ENCODE peak calls at places on chromosomes 7 and 10, in eight cellular contexts. N is fibroblast of lung, L is A549, U is nephron progenitor cell, E is RPMI7951, O is glutamatergic neuron, P is RWPE1, R is activated T-cell treated with anti-CD3 and anti-CD28 coated beads for 1 hour. F is an unnamed sample.

GRCh38 chr10:119802068-119802538 is 70.5 kb downstream of the MCMBP start:
- DNase-seq in P (no peak), O (no peak), E (no peak), L (no peak), U (no peak), N (no peak), R (no peak), F (no peak)

GRCh38 chr7:128011079-128011670 is 20.1 kb downstream of the LRRC4 start:
- DNase-seq in N (no peak), R (no peak), U (no peak), E (no peak), L (no peak), P (no peak), O (no peak), F (no peak)

GRCh38 chr10:110706690-110707098 is 62.6 kb downstream of the RBM20 start:
- DNase-seq in E (peak), P (peak), R (no peak), U (no peak), O (no peak), N (peak), L (no peak), F (no peak)

GRCh38 chr10:72228318-72228751 is 12.3 kb upstream of the ASCC1 start:
- DNase-seq in N (no peak), R (no peak), O (no peak), E (no peak), U (no peak), P (no peak), L (no peak), F (no peak)

GRCh38 chr7:123977081-123977480 is 52.0 kb downstream of the SPAM1 start:
- DNase-seq in U (no peak), E (no peak), O (no peak), N (no peak), R (no peak), L (no peak), P (no peak), F (no peak)

GRCh38 chr10:115402690-115403089 is 309.5 kb downstream of the ATRNL1 start:
- DNase-seq in N (peak), R (no peak), O (no peak), L (no peak), E (peak), U (no peak), P (peak), F (no peak)

GRCh38 chr7:104264281-104264680 is 56.5 kb upstream of the ORC5 start:
- DNase-seq in O (no peak), N (peak), P (peak), L (no peak), E (peak), R (no peak), U (no peak), F (no peak)

GRCh38 chr7:6551016-6551511 is at the start of gene GRID2IP:
- DNase-seq in E (no peak), O (no peak), U (no peak), N (no peak), L (no peak), R (no peak), P (no peak), F (no peak)

GRCh38 chr7:107622429-107622828 is 38.2 kb upstream of the SLC26A4 start:
- DNase-seq in U (no peak), P (peak), R (no peak), L (no peak), N (peak), O (no peak), E (peak), F (no peak)